ENCODE peak calls at places on chromosome 1, in nine cellular contexts. H is T-cell; W is A172; X is caudate nucleus; T is HEK293T; O is H54; S is SW 1271; I is CD8-positive, alpha-beta T cell; Y is WTC11. U is an unnamed sample.

GRCh38 chr1:247849616-247850015 is 7.4 kb upstream of the TRIM58 start:
- DNase-seq in H (no peak), S (no peak), X (no peak), O (no peak), T (no peak), I (no peak), W (no peak), Y (no peak), U (no peak)

GRCh38 chr1:3868464-3869006 is 11.3 kb downstream of the DFFB start:
- DNase-seq in H (no peak), Y (no peak), S (no peak), W (no peak), O (no peak), T (no peak), I (no peak), X (no peak), U (no peak)

GRCh38 chr1:230696722-230697432 is 17.0 kb downstream of the AGT start:
- DNase-seq in S (no peak), X (no peak), H (no peak), W (no peak), I (no peak), O (no peak), T (no peak), Y (no peak), U (no peak)

GRCh38 chr1:24751833-24752232 is 6.6 kb downstream of the CLIC4 start:
- DNase-seq in Y (no peak), O (no peak), T (no peak), I (no peak), H (no peak), X (no peak), S (no peak), W (no peak), U (no peak)

GRCh38 chr1:181202986-181203555 is 114.6 kb downstream of the IER5 start:
- DNase-seq in H (no peak), W (no peak), I (no peak), O (no peak), X (no peak), T (no peak), Y (no peak), S (no peak), U (peak)

GRCh38 chr1:165857046-165857801 is 29.8 kb downstream of the UCK2 start:
- DNase-seq in I (no peak), H (no peak), W (no peak), O (no peak), Y (no peak), S (no peak), X (no peak), T (no peak), U (no peak)

GRCh38 chr1:172360511-172360910 is 60.0 kb upstream of the C1orf105 start:
- DNase-seq in W (no peak), Y (peak), I (no peak), H (no peak), O (no peak), S (no peak), X (no peak), T (no peak), U (peak)

GRCh38 chr1:42784946-42785693 is at the start of gene TMEM269:
- DNase-seq in W (no peak), Y (peak), X (no peak), I (peak), O (no peak), H (peak), S (no peak), T (no peak), U (no peak)

GRCh38 chr1:16351449-16351993 is 759 bp downstream of the FBXO42 start:
- DNase-seq in Y (no peak), T (no peak), W (no peak), X (no peak), O (no peak), I (no peak), H (no peak), S (no peak), U (no peak)

GRCh38 chr1:29513357-29513756 is 277.0 kb downstream of the PTPRU start:
- DNase-seq in I (no peak), W (peak), X (no peak), Y (peak), H (no peak), S (peak), T (peak), O (peak), U (peak)

GRCh38 chr1:97983132-97983531 is 62.3 kb upstream of the DPYD start:
- DNase-seq in X (no peak), W (no peak), H (no peak), T (no peak), I (no peak), S (no peak), O (no peak), Y (no peak), U (no peak)

GRCh38 chr1:241615043-241615974 is 24.9 kb downstream of the CHML start:
- DNase-seq in I (no peak), X (no peak), W (peak), H (no peak), O (peak), Y (no peak), S (no peak), T (no peak), U (no peak)

GRCh38 chr1:16164821-16165364 is 9.0 kb upstream of the EPHA2 start:
- DNase-seq in S (no peak), H (no peak), T (no peak), W (no peak), O (no peak), X (no peak), I (no peak), Y (no peak), U (peak)

GRCh38 chr1:164240081-164240480 is 318.9 kb upstream of the PBX1 start:
- DNase-seq in H (no peak), S (no peak), T (no peak), O (no peak), Y (peak), I (no peak), W (peak), X (no peak), U (peak)

GRCh38 chr1:83822206-83822605 is 176.7 kb downstream of the TTLL7 start:
- DNase-seq in T (no peak), H (no peak), Y (no peak), W (no peak), I (no peak), S (no peak), X (no peak), O (no peak), U (no peak)

GRCh38 chr1:51157411-51157810 is 55.4 kb downstream of the C1orf185 start:
- DNase-seq in I (no peak), Y (no peak), H (no peak), O (no peak), W (no peak), T (no peak), X (no peak), S (no peak), U (no peak)

GRCh38 chr1:116115476-116115875 is 4.3 kb downstream of the MAB21L3 start:
- DNase-seq in I (no peak), Y (no peak), T (no peak), S (no peak), H (no peak), X (no peak), W (peak), O (no peak), U (no peak)

GRCh38 chr1:67479146-67479891 is 49.1 kb upstream of the SERBP1 start:
- DNase-seq in O (no peak), T (peak), H (no peak), I (no peak), X (no peak), S (no peak), Y (no peak), W (peak), U (no peak)

GRCh38 chr1:42221952-42222606 is 57.5 kb upstream of the GUCA2A start:
- DNase-seq in S (peak), H (no peak), O (no peak), W (peak), X (no peak), I (no peak), T (no peak), Y (no peak), U (no peak)

GRCh38 chr1:241316372-241316771 is 40.6 kb downstream of the RGS7 start:
- DNase-seq in T (no peak), S (no peak), X (no peak), W (no peak), H (no peak), I (no peak), O (no peak), Y (no peak), U (no peak)

GRCh38 chr1:170663011-170663410 is 920 bp upstream of the PRRX1 start:
- DNase-seq in I (no peak), T (no peak), S (no peak), O (no peak), W (peak), H (no peak), X (no peak), Y (no peak), U (peak)

GRCh38 chr1:234772345-234773147 is 162.6 kb upstream of the IRF2BP2 start:
- DNase-seq in T (no peak), X (no peak), Y (no peak), O (peak), W (peak), S (peak), H (peak), I (peak), U (peak)

GRCh38 chr1:227299238-227299637 is 19.1 kb downstream of the CDC42BPA start:
- DNase-seq in X (no peak), W (peak), H (no peak), T (no peak), I (no peak), S (no peak), Y (no peak), O (no peak), U (no peak)

GRCh38 chr1:95388041-95388440 is 154.0 kb downstream of the RWDD3 start:
- DNase-seq in W (no peak), T (no peak), S (no peak), I (no peak), Y (no peak), H (no peak), X (no peak), O (no peak), U (no peak)

GRCh38 chr1:6392081-6392879 is 1.3 kb downstream of the ACOT7 start:
- DNase-seq in Y (no peak), X (no peak), W (no peak), I (no peak), O (no peak), H (no peak), T (no peak), S (no peak), U (no peak)

GRCh38 chr1:69567847-69568434 is at the start of gene LRRC7:
- DNase-seq in Y (peak), O (no peak), S (no peak), W (no peak), X (peak), H (no peak), T (peak), I (no peak), U (peak)

GRCh38 chr1:36208978-36209708 is 15.1 kb upstream of the THRAP3 start:
- DNase-seq in S (no peak), Y (no peak), O (no peak), W (no peak), H (no peak), T (no peak), I (no peak), X (no peak), U (no peak)

GRCh38 chr1:31447210-31447609 is 34.2 kb downstream of the SERINC2 start:
- DNase-seq in Y (no peak), O (no peak), S (no peak), I (no peak), X (no peak), H (no peak), W (no peak), T (peak), U (no peak)

GRCh38 chr1:221718391-221719277 is 23.3 kb downstream of the DUSP10 start:
- DNase-seq in T (peak), H (no peak), S (no peak), Y (no peak), X (no peak), W (peak), O (no peak), I (no peak), U (no peak)

GRCh38 chr1:95953005-95953404 is 719.0 kb downstream of the RWDD3 start:
- DNase-seq in X (no peak), Y (peak), H (no peak), W (peak), I (no peak), O (no peak), T (peak), S (no peak), U (peak)

GRCh38 chr1:54615531-54616245 is 7.6 kb downstream of the FAM151A start:
- DNase-seq in I (no peak), X (no peak), S (no peak), O (no peak), T (no peak), H (no peak), W (no peak), Y (no peak), U (no peak)

GRCh38 chr1:26027716-26028489 is 6.3 kb downstream of the EXTL1 start:
- DNase-seq in I (no peak), H (no peak), X (no peak), Y (no peak), O (no peak), S (no peak), T (no peak), W (no peak), U (no peak)

GRCh38 chr1:71796044-71796443 is 486.3 kb downstream of the NEGR1 start:
- DNase-seq in O (no peak), X (no peak), S (no peak), I (no peak), T (no peak), W (no peak), Y (no peak), H (no peak), U (no peak)

GRCh38 chr1:174968750-174969244 is 30.9 kb upstream of the CACYBP start:
- DNase-seq in S (no peak), T (no peak), O (peak), X (no peak), Y (no peak), H (peak), I (no peak), W (peak), U (no peak)

GRCh38 chr1:43273708-43274107 is 3.9 kb downstream of the TMEM125 start:
- DNase-seq in T (no peak), Y (no peak), I (no peak), O (no peak), W (no peak), S (no peak), X (no peak), H (no peak), U (peak)

GRCh38 chr1:152502496-152503180 is 8.0 kb upstream of the LCE5A start:
- DNase-seq in O (no peak), T (no peak), W (peak), I (no peak), S (no peak), Y (no peak), H (no peak), X (no peak), U (no peak)

GRCh38 chr1:24424207-24424606 is 8.6 kb downstream of the NIPAL3 start:
- DNase-seq in W (no peak), Y (no peak), T (no peak), O (no peak), H (no peak), I (no peak), S (no peak), X (no peak), U (no peak)

GRCh38 chr1:117537291-117537920 is 68.4 kb upstream of the TENT5C start:
- DNase-seq in W (peak), Y (peak), O (no peak), T (peak), I (no peak), S (no peak), H (no peak), X (no peak), U (peak)

U was measured in endodermal cell.